ENCODE peak calls at places on chromosome 2, in six cellular contexts. One of them, this sample, is unnamed.

GRCh38 chr2:25043241-25043867 is 1.5 kb downstream of the EFR3B start:
- DNase-seq in A549: peak
- DNase-seq in RCC 7860: peak
- DNase-seq in left ventricle myocardium inferior: no peak
- DNase-seq in activated T-helper 1 cell treated with Interleukin-2 at 50 U/mL for 16 hours: no peak
- DNase-seq in bronchial epithelial cell: peak
- DNase-seq in this sample: no peak

GRCh38 chr2:222939979-222940378 is 79.1 kb downstream of the ACSL3 start:
- DNase-seq in activated T-helper 1 cell treated with Interleukin-2 at 50 U/mL for 16 hours: no peak
- DNase-seq in A549: no peak
- DNase-seq in left ventricle myocardium inferior: no peak
- DNase-seq in RCC 7860: no peak
- DNase-seq in bronchial epithelial cell: no peak
- DNase-seq in this sample: no peak

GRCh38 chr2:120108749-120109148 is 95.9 kb downstream of the EPB41L5 start:
- DNase-seq in left ventricle myocardium inferior: no peak
- DNase-seq in activated T-helper 1 cell treated with Interleukin-2 at 50 U/mL for 16 hours: no peak
- DNase-seq in A549: no peak
- DNase-seq in bronchial epithelial cell: peak
- DNase-seq in RCC 7860: no peak
- DNase-seq in this sample: no peak

GRCh38 chr2:37581433-37581832 is 90.0 kb downstream of the CDC42EP3 start:
- DNase-seq in RCC 7860: no peak
- DNase-seq in left ventricle myocardium inferior: no peak
- DNase-seq in activated T-helper 1 cell treated with Interleukin-2 at 50 U/mL for 16 hours: no peak
- DNase-seq in bronchial epithelial cell: no peak
- DNase-seq in A549: no peak
- DNase-seq in this sample: no peak

GRCh38 chr2:171712051-171712450 is 24.8 kb downstream of the DYNC1I2 start:
- DNase-seq in left ventricle myocardium inferior: no peak
- DNase-seq in RCC 7860: peak
- DNase-seq in activated T-helper 1 cell treated with Interleukin-2 at 50 U/mL for 16 hours: no peak
- DNase-seq in A549: no peak
- DNase-seq in bronchial epithelial cell: peak
- DNase-seq in this sample: no peak

GRCh38 chr2:23388756-23389514 is 4.0 kb downstream of the KLHL29 start:
- DNase-seq in bronchial epithelial cell: no peak
- DNase-seq in activated T-helper 1 cell treated with Interleukin-2 at 50 U/mL for 16 hours: no peak
- DNase-seq in A549: no peak
- DNase-seq in left ventricle myocardium inferior: no peak
- DNase-seq in RCC 7860: no peak
- DNase-seq in this sample: no peak

GRCh38 chr2:43236256-43236655 is 9.8 kb upstream of the ZFP36L2 start:
- DNase-seq in left ventricle myocardium inferior: no peak
- DNase-seq in A549: no peak
- DNase-seq in activated T-helper 1 cell treated with Interleukin-2 at 50 U/mL for 16 hours: no peak
- DNase-seq in bronchial epithelial cell: no peak
- DNase-seq in RCC 7860: no peak
- DNase-seq in this sample: no peak

GRCh38 chr2:122514451-122514996 is 759.1 kb downstream of the TSN start:
- DNase-seq in left ventricle myocardium inferior: no peak
- DNase-seq in RCC 7860: no peak
- DNase-seq in A549: no peak
- DNase-seq in activated T-helper 1 cell treated with Interleukin-2 at 50 U/mL for 16 hours: no peak
- DNase-seq in bronchial epithelial cell: peak
- DNase-seq in this sample: no peak

GRCh38 chr2:134835471-134835870 is 2.9 kb upstream of the ACMSD start:
- DNase-seq in A549: no peak
- DNase-seq in RCC 7860: no peak
- DNase-seq in left ventricle myocardium inferior: no peak
- DNase-seq in activated T-helper 1 cell treated with Interleukin-2 at 50 U/mL for 16 hours: no peak
- DNase-seq in bronchial epithelial cell: no peak
- DNase-seq in this sample: no peak

GRCh38 chr2:241007111-241007510 is 8.7 kb downstream of the SNED1 start:
- DNase-seq in bronchial epithelial cell: no peak
- DNase-seq in RCC 7860: no peak
- DNase-seq in A549: no peak
- DNase-seq in left ventricle myocardium inferior: no peak
- DNase-seq in activated T-helper 1 cell treated with Interleukin-2 at 50 U/mL for 16 hours: no peak
- DNase-seq in this sample: no peak

GRCh38 chr2:55049794-55050132 is 488 bp downstream of the RTN4 start:
- DNase-seq in left ventricle myocardium inferior: no peak
- DNase-seq in A549: peak
- DNase-seq in activated T-helper 1 cell treated with Interleukin-2 at 50 U/mL for 16 hours: no peak
- DNase-seq in RCC 7860: no peak
- DNase-seq in bronchial epithelial cell: no peak
- DNase-seq in this sample: no peak

GRCh38 chr2:19649785-19650380 is 251.9 kb downstream of the TTC32 start:
- DNase-seq in A549: peak
- DNase-seq in RCC 7860: peak
- DNase-seq in bronchial epithelial cell: peak
- DNase-seq in left ventricle myocardium inferior: no peak
- DNase-seq in activated T-helper 1 cell treated with Interleukin-2 at 50 U/mL for 16 hours: no peak
- DNase-seq in this sample: no peak

GRCh38 chr2:147607379-147607778 is 237.4 kb upstream of the ACVR2A start:
- DNase-seq in activated T-helper 1 cell treated with Interleukin-2 at 50 U/mL for 16 hours: no peak
- DNase-seq in bronchial epithelial cell: no peak
- DNase-seq in A549: no peak
- DNase-seq in left ventricle myocardium inferior: no peak
- DNase-seq in RCC 7860: no peak
- DNase-seq in this sample: no peak

This sample was measured in effector memory CD4-positive, alpha-beta T cell.